ENCODE peak calls at places on chromosomes 13 and 19, in seven cellular contexts. V, C, O, J, Y, I and K are unnamed samples.
A peak's percentile ranks its signal among the peaks of the same experiment; 100 is the strongest.

GRCh38 chr19:33501957-33502356 is 19.6 kb downstream of the PEPD start:
- DNase-seq in V (no peak), C (no peak), O (no peak), J (peak; percentile 56), Y (no peak), I (no peak), K (no peak)

GRCh38 chr19:42253245-42254082 is 1.5 kb downstream of the ERF start:
- DNase-seq in V (peak; percentile 38), C (peak; percentile 53), O (peak; percentile 65), J (no peak), Y (peak; percentile 56), I (no peak), K (peak; percentile 86)

GRCh38 chr13:32587014-32587773 is 942 bp downstream of the PDS5B start:
- DNase-seq in V (peak; percentile 29), C (peak; percentile 23), O (peak; percentile 59), J (peak; percentile 91), Y (peak; percentile 70), I (no peak), K (peak; percentile 85)

GRCh38 chr19:799076-799881 is 2.0 kb downstream of the PTBP1 start:
- DNase-seq in V (no peak), C (no peak), O (peak; percentile 35), J (no peak), Y (peak; percentile 75), I (no peak), K (no peak)

GRCh38 chr13:36862002-36862706 is 43.1 kb downstream of the RFXAP start:
- DNase-seq in V (no peak), C (no peak), O (no peak), J (no peak), Y (peak; percentile 46), I (no peak), K (no peak)

GRCh38 chr19:4722671-4723464 is 774 bp downstream of the DPP9 start:
- DNase-seq in V (no peak), C (no peak), O (no peak), J (peak; percentile 87), Y (peak; percentile 89), I (no peak), K (no peak)

GRCh38 chr13:23567792-23568480 is 2.3 kb upstream of the TNFRSF19 start:
- DNase-seq in V (no peak), C (no peak), O (peak; percentile 46), J (no peak), Y (no peak), I (no peak), K (no peak)

GRCh38 chr19:347946-348861 is 3.6 kb upstream of the MIER2 start:
- DNase-seq in V (no peak), C (no peak), O (no peak), J (peak; percentile 67), Y (peak; percentile 7), I (no peak), K (no peak)

GRCh38 chr19:47156861-47157454 is 26.3 kb downstream of the SAE1 start:
- DNase-seq in V (no peak), C (no peak), O (no peak), J (no peak), Y (peak; percentile 11), I (no peak), K (no peak)

GRCh38 chr13:73952683-73953082 is 181.5 kb downstream of the KLF12 start:
- DNase-seq in V (no peak), C (no peak), O (no peak), J (no peak), Y (no peak), I (no peak), K (no peak)

GRCh38 chr19:19239675-19240074 is 27.9 kb downstream of the NCAN start:
- DNase-seq in V (no peak), C (no peak), O (no peak), J (no peak), Y (no peak), I (no peak), K (no peak)